ENCODE peak calls at places on chromosome 7, in seven cellular contexts. X is memory B cell; B is neural progenitor cell; T is activated CD8-positive, alpha-beta T cell treated with anti-CD3 and anti-CD28 coated beads for 36 hours; Z is pancreas; U is GF-D8; R is HuH-7.5. I is an unnamed sample.

GRCh38 chr7:2521952-2522591 is 2.5 kb downstream of the LFNG start:
- DNase-seq in U (peak), X (no peak), Z (no peak), R (no peak), B (peak), T (peak), I (no peak)

GRCh38 chr7:107581387-107582013 is 1.5 kb downstream of the BCAP29 start:
- DNase-seq in T (no peak), Z (no peak), B (no peak), X (no peak), R (no peak), U (no peak), I (no peak)

GRCh38 chr7:47614450-47614849 is 32.5 kb upstream of the TNS3 start:
- DNase-seq in R (no peak), U (no peak), X (no peak), Z (no peak), B (no peak), T (no peak), I (no peak)

GRCh38 chr7:100822236-100823139 is 4.8 kb downstream of the EPHB4 start:
- DNase-seq in Z (no peak), U (no peak), B (no peak), R (no peak), X (no peak), T (no peak), I (no peak)

GRCh38 chr7:55021053-55021452 is 2.2 kb downstream of the EGFR start:
- DNase-seq in B (no peak), X (no peak), Z (no peak), U (no peak), T (no peak), R (no peak), I (no peak)

GRCh38 chr7:141558544-141559183 is 7.5 kb downstream of the AGK start:
- DNase-seq in U (no peak), X (no peak), R (no peak), B (no peak), T (peak), Z (no peak), I (no peak)

GRCh38 chr7:134878731-134879295 is 99.4 kb downstream of the CALD1 start:
- DNase-seq in Z (no peak), T (no peak), X (no peak), B (no peak), R (no peak), U (no peak), I (no peak)

GRCh38 chr7:27723086-27723485 is 16.9 kb upstream of the TAX1BP1 start:
- DNase-seq in X (no peak), T (no peak), U (peak), B (no peak), Z (no peak), R (no peak), I (no peak)

GRCh38 chr7:78198756-78199155 is 400.2 kb downstream of the PHTF2 start:
- DNase-seq in T (no peak), Z (no peak), X (no peak), U (no peak), B (no peak), R (no peak), I (no peak)

GRCh38 chr7:21617916-21618390 is 75.1 kb downstream of the DNAH11 start:
- DNase-seq in R (no peak), B (no peak), U (no peak), Z (no peak), T (no peak), X (no peak), I (no peak)

GRCh38 chr7:39683216-39683845 is 60.0 kb downstream of the RALA start:
- DNase-seq in R (no peak), U (no peak), B (no peak), X (no peak), Z (no peak), T (no peak), I (no peak)